ENCODE peak calls at places on chromosomes 3 and 15, in eight cellular contexts. L is upper lobe of left lung, K is body of pancreas, N is right lobe of liver, T is A549, J is gastrocnemius medialis, I is HepG2, A is HCT116. P is an unnamed sample. For H3K4me1, the result is how much of the 10 kb centered on the place peaks cover.

GRCh38 chr3:146160964-146161724 is at the start of gene PLOD2:
- ATAC-seq in K (peak), J (peak), I (peak), N (peak), T (peak), L (peak), A (peak), P (peak)

GRCh38 chr3:153320585-153321128 is 158.6 kb downstream of the RAP2B start:
- ATAC-seq in K (no peak), N (no peak), T (no peak), L (no peak), I (no peak), J (no peak), A (no peak), P (no peak)

GRCh38 chr15:31358957-31359721 is 32.5 kb downstream of the KLF13 start:
- ATAC-seq in J (no peak), I (no peak), A (no peak), K (no peak), N (peak), L (peak), T (no peak), P (no peak)

GRCh38 chr15:90654233-90655124 is 62.7 kb upstream of the BLM start:
- ATAC-seq in I (peak), A (no peak), L (no peak), N (peak), K (no peak), T (no peak), J (no peak), P (no peak)

GRCh38 chr3:173660645-173661299 is 263.2 kb downstream of the NLGN1 start:
- ATAC-seq in J (no peak), T (no peak), I (no peak), K (no peak), N (no peak), A (no peak), L (no peak), P (no peak)

GRCh38 chr3:115680802-115681345 is 57.6 kb downstream of the GAP43 start:
- ATAC-seq in N (no peak), J (no peak), K (no peak), T (no peak), L (no peak), A (no peak), I (no peak), P (no peak)

GRCh38 chr3:106826861-106827311 is 550.4 kb upstream of the CCDC54 start:
- ATAC-seq in I (no peak), J (no peak), K (no peak), T (no peak), A (no peak), N (no peak), L (no peak), P (no peak)

GRCh38 chr15:71357357-71357756 is 242.1 kb downstream of the THSD4 start:
- ATAC-seq in L (peak), N (peak), K (no peak), A (peak), T (peak), I (no peak), J (no peak), P (peak)

GRCh38 chr3:56131976-56132590 is 336.2 kb downstream of the ERC2 start:
- ATAC-seq in A (peak), N (no peak), T (peak), I (no peak), K (no peak), L (no peak), J (no peak), P (peak)

GRCh38 chr3:177135841-177136492 is 61.3 kb downstream of the TBL1XR1 start:
- ATAC-seq in T (peak), N (no peak), A (no peak), L (no peak), J (no peak), K (no peak), I (peak), P (no peak)

GRCh38 chr3:172159962-172160538 is 120.7 kb downstream of the FNDC3B start:
- ATAC-seq in N (peak), J (peak), I (peak), K (peak), A (no peak), T (peak), L (peak), P (peak)

GRCh38 chr3:188711898-188712256 is 459.9 kb upstream of the TPRG1 start:
- ATAC-seq in N (peak), I (no peak), A (no peak), L (peak), T (no peak), K (no peak), J (no peak), P (peak)

GRCh38 chr3:42214064-42214463 is 51.9 kb downstream of the CCK start:
- ATAC-seq in L (peak), K (no peak), T (no peak), J (peak), N (no peak), I (peak), A (peak), P (no peak)

GRCh38 chr15:60787737-60788513 is 309.0 kb upstream of the ICE2 start:
- ATAC-seq in J (no peak), T (peak), K (no peak), N (peak), L (peak), I (peak), A (peak), P (no peak)

GRCh38 chr3:112757197-112757596 is 89.5 kb downstream of the CD200R1L start:
- ATAC-seq in T (no peak), J (no peak), N (no peak), I (no peak), L (no peak), K (no peak), A (no peak), P (no peak)

GRCh38 chr3:145721815-145722214 is 439.2 kb downstream of the PLOD2 start:
- ATAC-seq in J (no peak), K (no peak), A (no peak), T (no peak), N (no peak), I (no peak), L (no peak), P (no peak)

GRCh38 chr3:152374260-152374990 is 105.7 kb downstream of the MBNL1 start:
- ATAC-seq in N (no peak), L (no peak), I (no peak), K (no peak), A (no peak), T (peak), J (no peak), P (no peak)

GRCh38 chr3:46898321-46899150 is 21.0 kb downstream of the PTH1R start:
- ATAC-seq in T (no peak), J (peak), L (no peak), I (no peak), K (no peak), A (no peak), N (no peak), P (no peak)

GRCh38 chr3:165984589-165984988 is 147.4 kb upstream of the BCHE start:
- ATAC-seq in A (no peak), K (no peak), L (no peak), J (no peak), T (no peak), N (no peak), I (no peak), P (no peak)

GRCh38 chr15:42215854-42216829 is 8.0 kb upstream of the VPS39 start:
- ATAC-seq in N (peak), T (peak), L (no peak), A (peak), K (no peak), J (peak), I (peak), P (no peak)

GRCh38 chr3:90016492-90017065 is 909.2 kb downstream of the EPHA3 start:
- ATAC-seq in N (no peak), A (no peak), I (no peak), K (no peak), L (no peak), T (no peak), J (no peak), P (no peak)

GRCh38 chr15:41713047-41713446 is 52.8 kb downstream of the MGA start:
- ATAC-seq in K (no peak), T (no peak), L (no peak), A (no peak), J (no peak), I (no peak), N (no peak), P (no peak)

GRCh38 chr3:138042043-138042442 is 32.1 kb downstream of the CLDN18 start:
- ATAC-seq in J (no peak), I (no peak), T (no peak), N (no peak), L (no peak), A (no peak), K (no peak), P (no peak)

GRCh38 chr3:142498397-142499180 is 50.8 kb upstream of the XRN1 start:
- ATAC-seq in N (no peak), L (no peak), I (no peak), A (no peak), K (no peak), T (no peak), J (no peak), P (no peak)

GRCh38 chr3:11770105-11770476 is 76.6 kb downstream of the TAMM41 start:
- ATAC-seq in L (peak), N (no peak), T (peak), I (peak), K (peak), A (no peak), J (no peak), P (peak)

GRCh38 chr15:88894348-88894818 is 961 bp downstream of the HAPLN3 start:
- ATAC-seq in T (peak), I (peak), J (peak), K (peak), N (peak), A (peak), L (peak), P (peak)

GRCh38 chr3:3625461-3626271 is 173.6 kb upstream of the LRRN1 start:
- ATAC-seq in L (no peak), N (no peak), J (no peak), K (no peak), A (no peak), I (no peak), T (no peak), P (no peak)

GRCh38 chr3:70861234-70861633 is 548.8 kb upstream of the MDFIC2 start:
- ATAC-seq in T (no peak), N (no peak), I (no peak), L (no peak), A (no peak), K (no peak), J (no peak), P (no peak)

GRCh38 chr3:30964612-30965011 is 70.2 kb upstream of the GADL1 start:
- ATAC-seq in L (no peak), T (no peak), J (no peak), I (no peak), A (no peak), K (no peak), N (no peak), P (no peak)

DNA sequence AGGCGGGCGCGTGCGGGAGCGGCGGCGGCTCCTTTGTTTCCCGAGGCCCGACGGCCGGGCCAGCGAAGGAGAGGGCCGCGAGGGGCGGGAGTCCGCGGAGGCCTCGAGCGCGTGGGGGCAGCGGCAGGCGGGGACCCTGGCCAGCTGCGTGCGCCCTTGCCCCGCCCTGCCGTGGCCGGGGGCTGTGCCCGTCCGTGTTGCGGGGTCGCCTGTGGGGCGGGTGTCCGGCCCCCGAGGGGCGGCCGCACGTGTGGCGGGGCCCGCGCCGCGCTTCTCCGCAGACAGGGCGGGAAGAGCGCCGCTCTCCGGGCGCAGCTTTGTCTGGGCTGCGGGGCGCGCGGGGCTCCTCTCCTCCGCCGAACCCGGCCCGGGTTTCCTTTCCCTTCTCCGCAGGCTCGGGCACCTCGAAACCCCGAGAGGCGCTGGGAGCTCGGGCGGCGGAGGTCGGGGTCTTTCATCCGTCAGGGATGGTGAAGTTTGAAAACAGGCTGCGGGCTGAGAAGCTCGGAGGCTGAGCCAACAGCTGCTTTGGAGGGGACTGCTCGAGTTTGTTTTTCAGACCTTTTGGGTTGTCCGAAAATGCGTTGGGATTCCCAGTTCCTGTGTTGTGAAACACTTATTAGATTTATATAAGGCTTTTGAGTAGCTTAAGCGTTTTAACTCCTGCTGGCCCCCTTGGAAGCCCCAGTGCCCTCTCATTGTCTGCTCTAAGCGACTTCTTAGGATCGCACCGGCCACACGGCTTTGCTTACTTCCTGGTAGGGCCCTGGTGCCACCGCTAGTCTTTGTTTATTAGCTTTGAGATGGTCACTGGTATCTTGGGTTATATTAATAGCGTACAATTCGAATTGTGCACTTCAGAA is 817 bp downstream of the USP3 start:
- ATAC-seq in K (peak), A (peak), N (no peak), J (peak), T (no peak), L (no peak), I (peak), P (peak)
- H3K4me1 ChIP-seq in K (half or more), A (half or more), N (under half), J (half or more), T (half or more), L (half or more), I (half or more), P (half or more)

DNA sequence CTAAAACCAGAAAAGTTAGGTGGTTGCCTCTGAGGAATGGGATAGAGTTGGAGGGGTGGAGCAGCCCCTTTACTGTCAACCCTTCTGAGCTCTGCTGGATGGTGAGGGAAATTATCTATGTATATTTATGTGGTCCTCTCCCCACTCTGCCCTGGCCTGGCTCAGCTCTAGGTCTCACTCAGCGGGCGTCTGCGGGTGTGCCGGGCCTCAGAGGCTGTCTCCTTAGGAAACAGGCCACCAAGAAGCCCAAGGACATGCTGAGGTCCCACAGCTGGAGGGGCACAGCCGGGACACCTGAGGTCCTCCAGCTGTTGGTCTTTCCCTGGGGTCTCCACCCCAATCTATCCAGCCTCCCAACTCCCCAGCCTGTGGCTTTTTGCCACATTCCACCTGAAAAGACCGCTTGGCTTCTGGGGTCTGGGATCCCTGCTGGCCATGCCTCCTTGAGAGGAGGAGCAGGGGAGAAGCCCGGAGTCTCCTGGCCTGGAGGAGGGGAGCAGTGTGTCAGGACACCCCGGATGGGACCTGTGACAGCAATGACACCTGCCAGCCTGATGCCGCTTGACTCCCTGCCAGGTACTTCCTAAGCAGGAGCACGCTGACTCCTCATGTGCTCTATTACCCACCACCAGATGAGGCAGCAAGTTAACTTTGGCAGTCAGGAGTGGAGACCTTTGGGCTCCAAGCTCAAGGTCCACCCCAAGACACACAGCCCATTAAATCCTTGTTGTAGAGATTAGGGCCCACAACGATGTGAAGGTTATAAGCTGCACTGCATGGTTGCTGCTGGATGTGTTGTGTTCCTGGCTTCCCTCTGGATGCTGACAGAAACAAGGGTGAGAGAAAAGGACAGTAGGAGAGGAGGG is at the start of gene SLC28A1:
- ATAC-seq in L (no peak), A (no peak), I (peak), J (peak), K (peak), T (peak), N (peak), P (no peak)
- TF ChIP-seq POLR2A in L (no peak), A (no peak), I (no peak), J (no peak), K (no peak), T (no peak), N (peak), P (no peak)

GRCh38 chr15:58118272-58118671 is 19.9 kb upstream of the AQP9 start:
- ATAC-seq in I (no peak), K (no peak), A (no peak), N (peak), T (no peak), L (no peak), J (no peak), P (no peak)

GRCh38 chr15:58114388-58114787 is 23.8 kb upstream of the AQP9 start:
- ATAC-seq in K (no peak), A (no peak), I (no peak), N (no peak), J (no peak), T (no peak), L (no peak), P (no peak)

GRCh38 chr15:58117619-58118018 is 20.6 kb upstream of the AQP9 start:
- ATAC-seq in J (no peak), K (no peak), L (no peak), A (no peak), N (peak), T (no peak), I (peak), P (no peak)

GRCh38 chr15:58114812-58115211 is 23.4 kb upstream of the AQP9 start:
- ATAC-seq in J (no peak), K (no peak), T (no peak), N (no peak), L (no peak), A (no peak), I (no peak), P (no peak)

GRCh38 chr15:58115692-58116091 is 22.5 kb upstream of the AQP9 start:
- ATAC-seq in A (peak), N (peak), T (peak), J (no peak), K (no peak), L (no peak), I (peak), P (no peak)
- TF ChIP-seq CTCF in A (peak), N (peak), T (peak), J (no peak), K (peak), L (peak), I (peak), P (peak)

GRCh38 chr15:77889009-77889806 is 188.3 kb downstream of the TBC1D2B start:
- ATAC-seq in A (no peak), T (no peak), N (no peak), J (no peak), L (no peak), K (no peak), I (no peak), P (no peak)
- H3K4me1 ChIP-seq in A (under half), T (under half), N (under half), J (under half), L (under half), K (under half), I (under half), P (under half)

GRCh38 chr3:133575121-133575520 is 1.6 kb downstream of the CDV3 start:
- ATAC-seq in I (no peak), J (no peak), A (no peak), N (no peak), K (no peak), L (no peak), T (no peak), P (no peak)

GRCh38 chr3:133574260-133574881 is 885 bp downstream of the CDV3 start:
- ATAC-seq in I (peak), A (peak), K (peak), L (peak), T (peak), J (peak), N (peak), P (peak)

GRCh38 chr3:133573054-133573628 is 345 bp upstream of the CDV3 start:
- ATAC-seq in J (peak), K (peak), A (peak), N (peak), I (peak), L (peak), T (peak), P (peak)

GRCh38 chr3:133572158-133573053 is 1.1 kb upstream of the CDV3 start:
- ATAC-seq in K (no peak), T (no peak), I (no peak), A (no peak), L (no peak), J (no peak), N (no peak), P (no peak)

GRCh38 chr3:133573629-133574194 is at the start of gene CDV3:
- ATAC-seq in L (peak), A (peak), N (no peak), T (no peak), K (peak), I (peak), J (peak), P (peak)
- TF ChIP-seq POLR2A in L (peak), A (peak), N (peak), T (peak), K (peak), I (peak), J (peak), P (peak)

GRCh38 chr15:29089731-29090616 is 179.6 kb downstream of the NSMCE3 start:
- ATAC-seq in K (no peak), T (peak), I (no peak), J (no peak), L (no peak), A (peak), N (no peak), P (no peak)
- TF ChIP-seq CTCF in K (no peak), T (no peak), I (peak), J (no peak), L (no peak), A (no peak), N (no peak), P (no peak)

GRCh38 chr3:136957751-136958288 is at the start of gene IL20RB:
- ATAC-seq in N (no peak), I (no peak), A (no peak), K (no peak), L (no peak), T (no peak), J (peak), P (peak)
- H3K4me1 ChIP-seq in N (under half), I (under half), A (half or more), K (under half), L (under half), T (half or more), J (under half), P (under half)

DNA sequence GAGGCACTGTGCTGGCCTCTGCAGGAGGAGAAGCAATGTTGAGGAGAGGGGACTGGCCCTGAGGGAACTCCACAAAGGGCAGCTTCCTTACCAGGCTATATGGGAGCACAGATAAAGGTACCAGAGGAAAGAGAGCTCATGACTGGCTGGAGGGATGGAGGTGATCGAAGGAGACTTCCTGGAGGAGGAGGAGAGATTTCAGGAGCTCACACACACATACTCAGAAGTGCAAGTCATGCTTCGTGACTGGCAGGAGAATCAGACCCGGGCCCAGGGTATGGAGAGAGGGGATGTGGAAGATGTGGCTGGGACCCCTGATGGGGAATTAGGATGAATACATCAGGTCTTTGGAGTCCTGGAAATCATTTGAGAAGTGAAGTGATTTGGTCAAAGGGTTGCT is 85.4 kb downstream of the ABHD5 start:
- ATAC-seq in A (no peak), L (no peak), J (no peak), K (no peak), N (no peak), T (no peak), I (no peak), P (no peak)
- TF ChIP-seq POLR2A in A (no peak), L (no peak), J (no peak), K (no peak), N (no peak), T (no peak), I (no peak), P (no peak)